ENCODE peak calls at places on chromosomes 7 and 10, in six cellular contexts. C is psoas muscle; P is effector memory CD8-positive, alpha-beta T cell; V is cerebellar nuclear complex; O is neuronal stem cell; M is lung. Z is an unnamed sample.
A peak's percentile ranks its signal among the peaks of the same experiment; 100 is the strongest.

GRCh38 chr7:42244828-42245227 is 7.8 kb upstream of the GLI3 start:
- DNase-seq in V (no peak), P (no peak), O (no peak), C (no peak), M (no peak), Z (no peak)

GRCh38 chr10:43032613-43033012 is 44.3 kb upstream of the RET start:
- DNase-seq in O (no peak), V (no peak), P (no peak), C (no peak), M (no peak), Z (no peak)

GRCh38 chr10:110423650-110424049 is 74.1 kb upstream of the DUSP5 start:
- DNase-seq in V (no peak), M (no peak), P (no peak), O (no peak), C (no peak), Z (no peak)

GRCh38 chr10:86782691-86783418 is 26.4 kb downstream of the BMPR1A start:
- DNase-seq in P (no peak), O (no peak), V (no peak), C (no peak), M (no peak), Z (no peak)

GRCh38 chr10:86523348-86523747 is 1.8 kb upstream of the WAPL start:
- DNase-seq in P (no peak), O (no peak), M (no peak), V (no peak), C (no peak), Z (no peak)

GRCh38 chr7:5450549-5451327 is 27.1 kb upstream of the TNRC18 start:
- DNase-seq in O (peak; percentile 67), C (peak; percentile 47), V (no peak), M (peak; percentile 41), P (peak; percentile 14), Z (peak; percentile 82)

GRCh38 chr7:26912933-26913536 is 48.6 kb upstream of the SKAP2 start:
- DNase-seq in C (no peak), O (no peak), P (no peak), M (no peak), V (no peak), Z (no peak)

GRCh38 chr7:77690289-77690688 is 6.0 kb upstream of the RSBN1L start:
- DNase-seq in M (no peak), V (no peak), O (no peak), C (no peak), P (no peak), Z (no peak)

Z was measured in islet precursor cell.